ENCODE peak calls at places on chromosomes 13 and 19, in ten cellular contexts. L, M, P, J, D, F, R, U, I and V are unnamed samples.

GRCh38 chr19:38559428-38560401 is 58.0 kb downstream of the MAP4K1 start:
- DNase-seq in I (no peak), P (no peak), L (no peak), J (no peak), D (no peak), U (peak; percentile 52), M (no peak), F (peak; percentile 47), R (no peak), V (peak; percentile 45)

GRCh38 chr13:25990801-25991200 is 61.0 kb downstream of the SHISA2 start:
- DNase-seq in I (no peak), R (no peak), L (no peak), M (no peak), D (no peak), F (peak; percentile 63), J (no peak), U (no peak), P (peak; percentile 30), V (no peak)

GRCh38 chr13:43786766-43787517 is at the start of gene ENOX1:
- DNase-seq in L (peak; percentile 10), U (peak; percentile 63), I (no peak), F (peak; percentile 93), M (no peak), P (peak; percentile 84), R (peak; percentile 86), D (no peak), J (peak; percentile 84), V (peak; percentile 84)

GRCh38 chr19:34480971-34481821 is at the start of gene WTIP:
- DNase-seq in U (no peak), L (no peak), I (no peak), M (no peak), P (peak; percentile 95), J (peak; percentile 81), F (peak; percentile 95), R (no peak), D (peak; percentile 66), V (peak; percentile 91)

GRCh38 chr13:100389617-100390016 is 199.0 kb downstream of the GGACT start:
- DNase-seq in I (no peak), F (no peak), U (no peak), L (no peak), P (no peak), D (no peak), J (no peak), M (no peak), R (no peak), V (no peak)

GRCh38 chr19:10543420-10544241 is at the start of gene ATG4D:
- DNase-seq in U (peak; percentile 89), D (no peak), M (peak; percentile 100), R (peak; percentile 81), P (peak; percentile 78), F (peak; percentile 88), J (peak; percentile 86), I (peak; percentile 57), L (peak; percentile 75), V (peak; percentile 89)

GRCh38 chr13:67614013-67614412 is 383.9 kb upstream of the PCDH9 start:
- DNase-seq in M (no peak), F (no peak), R (no peak), J (no peak), P (no peak), D (no peak), I (no peak), L (no peak), U (no peak), V (no peak)

GRCh38 chr19:1247747-1248453 is 483 bp upstream of the MIDN start:
- DNase-seq in U (peak; percentile 85), M (peak; percentile 64), J (no peak), R (peak; percentile 73), L (no peak), F (peak; percentile 75), I (no peak), D (no peak), P (peak; percentile 60), V (peak; percentile 87)

GRCh38 chr13:94716016-94716415 is 3.7 kb upstream of the SOX21 start:
- DNase-seq in U (no peak), P (peak; percentile 22), R (no peak), F (no peak), J (no peak), I (no peak), M (peak; percentile 92), D (no peak), L (no peak), V (no peak)

GRCh38 chr19:32406161-32407003 is 812 bp downstream of the DPY19L3 start:
- DNase-seq in L (no peak), I (no peak), D (no peak), J (no peak), F (peak; percentile 25), R (no peak), P (no peak), U (no peak), M (peak; percentile 16), V (peak; percentile 33)

GRCh38 chr19:7489609-7490044 is 792 bp upstream of the PEX11G start:
- DNase-seq in J (no peak), D (no peak), L (no peak), M (no peak), F (no peak), P (no peak), U (no peak), I (no peak), R (no peak), V (no peak)

GRCh38 chr13:97468331-97468730 is 34.4 kb downstream of the RAP2A start:
- DNase-seq in P (peak; percentile 93), I (no peak), D (no peak), U (no peak), R (peak; percentile 2), L (no peak), J (no peak), M (no peak), F (peak; percentile 82), V (peak; percentile 19)